ENCODE peak calls at places on chromosome 13, in six cellular contexts. Y is tibial artery; V is uterus; H is CD4-positive, CD25-positive, alpha-beta regulatory T cell; F is body of pancreas; C is heart right ventricle. S is an unnamed sample.
A peak's percentile ranks its signal among the peaks of the same experiment; 100 is the strongest.

GRCh38 chr13:46893820-46894533 is 2.9 kb downstream of the HTR2A start:
- DNase-seq in Y (peak; percentile 58), C (peak; percentile 73), H (peak; percentile 43), V (peak; percentile 78), F (peak; percentile 75), S (peak; percentile 71)

GRCh38 chr13:58476176-58476575 is 844.6 kb downstream of the PCDH17 start:
- DNase-seq in V (no peak), C (no peak), Y (no peak), H (no peak), F (no peak), S (no peak)

GRCh38 chr13:79898202-79898826 is 417.4 kb downstream of the NDFIP2 start:
- DNase-seq in C (no peak), Y (no peak), H (no peak), F (no peak), V (no peak), S (no peak)

GRCh38 chr13:29679357-29680050 is 84.0 kb upstream of the SLC7A1 start:
- DNase-seq in Y (no peak), H (no peak), V (no peak), C (peak; percentile 44), F (peak; percentile 58), S (no peak)

GRCh38 chr13:46401432-46401831 is 14.4 kb upstream of the RUBCNL start:
- DNase-seq in F (no peak), H (no peak), C (no peak), Y (no peak), V (no peak), S (no peak)

GRCh38 chr13:83950284-83950683 is 68.0 kb upstream of the SLITRK1 start:
- DNase-seq in Y (no peak), C (no peak), V (no peak), F (no peak), H (no peak), S (no peak)

GRCh38 chr13:34750078-34750703 is 191.9 kb upstream of the NBEA start:
- DNase-seq in V (peak; percentile 69), C (peak; percentile 26), H (no peak), F (peak; percentile 36), Y (no peak), S (no peak)

GRCh38 chr13:34207334-34207733 is 389.4 kb downstream of the RFC3 start:
- DNase-seq in F (peak; percentile 9), Y (no peak), H (no peak), C (peak; percentile 21), V (peak; percentile 16), S (no peak)

GRCh38 chr13:110412132-110412912 is 105.2 kb downstream of the COL4A2 start:
- DNase-seq in V (peak; percentile 94), Y (peak; percentile 93), C (peak; percentile 84), H (peak; percentile 38), F (peak; percentile 84), S (peak; percentile 82)

GRCh38 chr13:85828094-85828684 is 29.0 kb upstream of the SLITRK6 start:
- DNase-seq in Y (no peak), F (no peak), H (no peak), C (no peak), V (no peak), S (no peak)

GRCh38 chr13:59755647-59756290 is 408.0 kb downstream of the DIAPH3 start:
- DNase-seq in Y (no peak), V (no peak), C (no peak), F (no peak), H (no peak), S (no peak)

GRCh38 chr13:110390572-110390971 is 83.5 kb downstream of the COL4A2 start:
- DNase-seq in H (no peak), V (no peak), F (no peak), C (no peak), Y (no peak), S (no peak)

GRCh38 chr13:73136776-73137175 is 78.0 kb downstream of the KLF5 start:
- DNase-seq in C (no peak), F (no peak), Y (no peak), H (no peak), V (no peak), S (no peak)

GRCh38 chr13:73767747-73768315 is 366.4 kb downstream of the KLF12 start:
- DNase-seq in V (no peak), H (peak; percentile 26), Y (no peak), C (no peak), F (no peak), S (no peak)

GRCh38 chr13:75312884-75313520 is 169.0 kb downstream of the TBC1D4 start:
- DNase-seq in V (no peak), Y (no peak), F (no peak), H (peak; percentile 43), C (no peak), S (no peak)

GRCh38 chr13:99377641-99378040 is 70.4 kb upstream of the GPR183 start:
- DNase-seq in V (no peak), F (no peak), C (no peak), H (no peak), Y (no peak), S (no peak)

GRCh38 chr13:99374994-99375805 is 68.0 kb upstream of the GPR183 start:
- DNase-seq in V (no peak), C (no peak), F (no peak), H (peak; percentile 66), Y (no peak), S (no peak)

GRCh38 chr13:99376132-99376531 is 68.9 kb upstream of the GPR183 start:
- DNase-seq in F (no peak), C (no peak), Y (peak; percentile 44), H (no peak), V (no peak), S (no peak)

GRCh38 chr13:99375806-99376080 is 68.5 kb upstream of the GPR183 start:
- DNase-seq in V (no peak), F (no peak), H (no peak), C (no peak), Y (no peak), S (no peak)

GRCh38 chr13:99376924-99377323 is 69.7 kb upstream of the GPR183 start:
- DNase-seq in V (no peak), C (no peak), F (no peak), Y (no peak), H (no peak), S (peak; percentile 6)
- H3K4me1 ChIP-seq in V (no peaks in the 10 kb centered on the region), C (no peaks in the 10 kb centered on the region), F (no peaks in the 10 kb centered on the region), Y (no peaks in the 10 kb centered on the region), H (peaks cover 47% of the 10 kb centered on the region), S (no peaks in the 10 kb centered on the region)

DNA sequence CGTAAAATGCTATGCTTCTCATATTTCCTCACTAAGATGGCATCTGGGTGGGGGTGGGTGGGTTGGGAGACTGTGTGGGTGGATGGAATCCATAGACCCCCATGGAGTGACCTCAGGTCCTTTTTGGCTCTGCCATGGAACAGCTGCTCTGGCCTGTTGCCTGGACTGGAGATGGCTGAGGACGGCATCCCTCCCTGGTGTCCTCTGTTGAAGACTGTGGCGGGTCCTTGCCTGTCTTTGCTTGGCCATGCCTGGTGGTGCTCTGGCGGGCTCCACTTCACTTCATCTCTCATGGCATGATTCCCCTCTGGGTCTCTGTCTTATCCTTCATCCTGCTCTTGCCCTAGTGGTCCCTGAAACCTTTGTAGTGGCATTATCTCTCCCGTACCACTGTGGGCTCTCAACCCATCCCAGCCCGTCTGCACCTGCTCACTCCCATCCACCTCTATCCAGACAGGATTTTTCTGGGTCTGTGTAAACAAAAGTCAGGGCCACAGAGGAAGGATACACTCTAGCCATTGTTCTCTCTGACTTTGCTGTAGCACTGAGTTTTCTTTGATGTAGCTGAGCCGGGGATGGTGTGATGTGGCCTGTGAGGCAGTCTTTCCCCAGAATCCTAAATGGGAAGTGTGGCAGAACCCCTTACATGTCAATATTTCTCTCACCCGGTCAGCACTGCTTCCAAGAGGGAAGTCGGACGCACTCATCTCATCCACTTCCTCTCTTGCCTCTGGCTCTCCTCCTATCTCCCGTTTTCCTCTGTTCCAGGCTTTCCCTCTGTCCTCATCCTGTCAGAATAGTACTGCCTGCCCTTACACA is 36.1 kb downstream of the WDFY2 start:
- DNase-seq in H (no peak), F (no peak), Y (no peak), C (peak; percentile 29), V (peak; percentile 42), S (no peak)
- H3K27ac ChIP-seq in H (no peak overlapping the region), F (peak overlapping the region; percentile 39), Y (peak overlapping the region; percentile 48), C (peak overlapping the region; percentile 25), V (peak overlapping the region; percentile 64), S (peak overlapping the region; percentile 17)

GRCh38 chr13:25178070-25178469 is 6.0 kb upstream of the AMER2 start:
- DNase-seq in H (no peak), Y (no peak), V (no peak), C (no peak), F (no peak), S (no peak)

GRCh38 chr13:25177012-25177411 is 4.9 kb upstream of the AMER2 start:
- DNase-seq in H (no peak), C (no peak), V (no peak), Y (no peak), F (no peak), S (no peak)

GRCh38 chr13:25175431-25175830 is 3.3 kb upstream of the AMER2 start:
- DNase-seq in F (no peak), C (no peak), V (no peak), H (no peak), Y (no peak), S (no peak)

GRCh38 chr13:25179011-25179410 is 6.9 kb upstream of the AMER2 start:
- DNase-seq in V (no peak), Y (no peak), F (no peak), C (no peak), H (no peak), S (no peak)

DNA sequence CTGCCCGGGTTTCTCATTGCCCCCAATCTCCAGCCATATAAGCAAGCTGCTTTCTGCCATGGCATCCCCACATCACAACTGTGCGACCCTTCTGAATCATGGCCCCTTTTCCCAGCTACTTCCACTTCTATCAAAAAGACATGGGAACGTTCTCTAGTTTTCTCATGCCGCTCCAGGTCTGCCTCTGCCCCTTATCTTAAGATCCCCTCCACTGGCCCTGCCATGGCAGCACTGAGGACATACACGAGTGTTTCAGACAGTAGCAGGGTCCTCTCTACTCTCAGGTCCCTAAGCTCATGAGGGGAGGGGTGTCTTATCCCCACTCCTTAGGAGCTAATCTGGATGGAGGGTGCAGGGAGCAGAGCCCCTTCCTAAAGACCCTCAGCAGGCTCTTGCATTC is 5.5 kb upstream of the AMER2 start:
- DNase-seq in H (no peak), Y (no peak), F (no peak), V (no peak), C (no peak), S (no peak)
- H3K4me1 ChIP-seq in H (no peaks in the 10 kb centered on the region), Y (no peaks in the 10 kb centered on the region), F (no peaks in the 10 kb centered on the region), V (no peaks in the 10 kb centered on the region), C (no peaks in the 10 kb centered on the region), S (no peaks in the 10 kb centered on the region)

GRCh38 chr13:67281476-67281875 is 51.3 kb upstream of the PCDH9 start:
- DNase-seq in H (no peak), V (no peak), Y (no peak), F (no peak), C (no peak), S (no peak)

GRCh38 chr13:67278230-67278629 is 48.1 kb upstream of the PCDH9 start:
- DNase-seq in C (no peak), V (no peak), F (no peak), Y (no peak), H (no peak), S (no peak)

GRCh38 chr13:67273001-67273400 is 42.9 kb upstream of the PCDH9 start:
- DNase-seq in V (no peak), C (no peak), F (no peak), H (no peak), Y (no peak), S (no peak)

GRCh38 chr13:67275351-67275989 is 45.3 kb upstream of the PCDH9 start:
- DNase-seq in Y (no peak), F (no peak), H (no peak), V (no peak), C (no peak), S (no peak)

DNA sequence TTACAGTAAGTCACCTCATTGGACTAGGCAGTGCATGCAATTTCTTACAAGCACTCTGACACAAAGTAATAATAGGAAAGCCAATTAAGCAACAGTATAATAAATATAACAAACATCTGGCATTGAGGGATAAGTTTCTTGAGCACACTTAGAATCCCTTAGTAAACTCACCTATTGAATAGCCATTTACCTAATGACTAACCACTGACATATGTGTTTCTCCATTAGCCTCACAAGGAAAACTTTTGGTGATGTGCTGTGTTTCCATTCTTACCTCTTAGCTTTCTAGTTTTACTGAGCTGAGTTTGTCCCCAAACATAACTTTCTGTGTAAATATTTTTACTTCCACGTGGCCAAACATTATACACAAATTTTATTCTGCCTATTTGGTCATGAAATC is 47.4 kb upstream of the PCDH9 start:
- DNase-seq in H (no peak), Y (no peak), C (no peak), F (no peak), V (no peak), S (no peak)
- H3K27ac ChIP-seq in H (no peak overlapping the region), Y (no peak overlapping the region), C (no peak overlapping the region), F (no peak overlapping the region), V (no peak overlapping the region), S (no peak overlapping the region)

S was measured in lung.